ENCODE peak calls at places on chromosomes 7 and 10, in seven cellular contexts. One of them, this sample, is unnamed.

GRCh38 chr7:70630647-70631457 is 501.1 kb upstream of the GALNT17 start:
- DNase-seq in fibroblast of mammary gland: peak; percentile 49
- DNase-seq in HFFc6: no peak
- DNase-seq in neural crest cell: no peak
- DNase-seq in heart left ventricle: peak; percentile 9
- DNase-seq in OCI-LY7: no peak
- DNase-seq in A549: no peak
- DNase-seq in this sample: no peak

GRCh38 chr10:61140765-61141392 is 196.9 kb upstream of the RHOBTB1 start:
- DNase-seq in A549: peak; percentile 19
- DNase-seq in heart left ventricle: peak; percentile 33
- DNase-seq in fibroblast of mammary gland: peak; percentile 78
- DNase-seq in OCI-LY7: peak; percentile 41
- DNase-seq in neural crest cell: no peak
- DNase-seq in HFFc6: peak; percentile 65
- DNase-seq in this sample: peak; percentile 62

GRCh38 chr7:20596653-20597052 is 18.8 kb upstream of the ABCB5 start:
- DNase-seq in OCI-LY7: no peak
- DNase-seq in HFFc6: peak; percentile 57
- DNase-seq in fibroblast of mammary gland: peak; percentile 91
- DNase-seq in A549: no peak
- DNase-seq in heart left ventricle: no peak
- DNase-seq in neural crest cell: no peak
- DNase-seq in this sample: peak; percentile 56

GRCh38 chr10:75444781-75445386 is 13.5 kb downstream of the LRMDA start:
- DNase-seq in OCI-LY7: no peak
- DNase-seq in neural crest cell: no peak
- DNase-seq in HFFc6: no peak
- DNase-seq in heart left ventricle: no peak
- DNase-seq in A549: no peak
- DNase-seq in fibroblast of mammary gland: no peak
- DNase-seq in this sample: peak; percentile 2

GRCh38 chr10:79422178-79422892 is 23.1 kb downstream of the ZCCHC24 start:
- DNase-seq in fibroblast of mammary gland: peak; percentile 97
- DNase-seq in neural crest cell: no peak
- DNase-seq in heart left ventricle: no peak
- DNase-seq in OCI-LY7: no peak
- DNase-seq in HFFc6: peak; percentile 92
- DNase-seq in A549: no peak
- DNase-seq in this sample: peak; percentile 84

GRCh38 chr10:133236411-133237240 is 1.0 kb upstream of the VENTX start:
- DNase-seq in HFFc6: no peak
- DNase-seq in neural crest cell: no peak
- DNase-seq in fibroblast of mammary gland: no peak
- DNase-seq in heart left ventricle: no peak
- DNase-seq in A549: no peak
- DNase-seq in OCI-LY7: no peak
- DNase-seq in this sample: no peak

GRCh38 chr7:9022456-9022855 is 589.0 kb downstream of the NXPH1 start:
- DNase-seq in fibroblast of mammary gland: no peak
- DNase-seq in neural crest cell: no peak
- DNase-seq in heart left ventricle: no peak
- DNase-seq in OCI-LY7: no peak
- DNase-seq in HFFc6: no peak
- DNase-seq in A549: no peak
- DNase-seq in this sample: no peak

GRCh38 chr10:130550952-130551674 is 414.9 kb downstream of the GLRX3 start:
- DNase-seq in fibroblast of mammary gland: no peak
- DNase-seq in HFFc6: no peak
- DNase-seq in A549: no peak
- DNase-seq in heart left ventricle: no peak
- DNase-seq in OCI-LY7: no peak
- DNase-seq in neural crest cell: no peak
- DNase-seq in this sample: no peak

GRCh38 chr10:25604591-25604990 is 329.4 kb upstream of the MYO3A start:
- DNase-seq in neural crest cell: no peak
- DNase-seq in A549: no peak
- DNase-seq in heart left ventricle: no peak
- DNase-seq in HFFc6: no peak
- DNase-seq in OCI-LY7: no peak
- DNase-seq in fibroblast of mammary gland: no peak
- DNase-seq in this sample: no peak

GRCh38 chr10:79007843-79008319 is 60.9 kb upstream of the ZMIZ1 start:
- DNase-seq in OCI-LY7: no peak
- DNase-seq in A549: no peak
- DNase-seq in HFFc6: no peak
- DNase-seq in fibroblast of mammary gland: peak; percentile 70
- DNase-seq in neural crest cell: no peak
- DNase-seq in heart left ventricle: no peak
- DNase-seq in this sample: no peak

GRCh38 chr10:133608855-133609254 is 17.7 kb downstream of the FRG2B start:
- DNase-seq in fibroblast of mammary gland: peak; percentile 23
- DNase-seq in HFFc6: peak; percentile 20
- DNase-seq in heart left ventricle: no peak
- DNase-seq in A549: peak; percentile 35
- DNase-seq in OCI-LY7: peak; percentile 53
- DNase-seq in neural crest cell: no peak
- DNase-seq in this sample: no peak

GRCh38 chr7:41701068-41701467 is 1.8 kb downstream of the INHBA start:
- DNase-seq in neural crest cell: no peak
- DNase-seq in heart left ventricle: no peak
- DNase-seq in fibroblast of mammary gland: no peak
- DNase-seq in HFFc6: no peak
- DNase-seq in A549: no peak
- DNase-seq in OCI-LY7: no peak
- DNase-seq in this sample: no peak

GRCh38 chr7:24831240-24831639 is 74.0 kb upstream of the GSDME start:
- DNase-seq in heart left ventricle: no peak
- DNase-seq in HFFc6: peak; percentile 64
- DNase-seq in A549: no peak
- DNase-seq in neural crest cell: no peak
- DNase-seq in fibroblast of mammary gland: peak; percentile 81
- DNase-seq in OCI-LY7: no peak
- DNase-seq in this sample: no peak

GRCh38 chr10:76270464-76270863 is 839.0 kb downstream of the LRMDA start:
- DNase-seq in neural crest cell: no peak
- DNase-seq in heart left ventricle: no peak
- DNase-seq in fibroblast of mammary gland: no peak
- DNase-seq in OCI-LY7: no peak
- DNase-seq in A549: no peak
- DNase-seq in HFFc6: no peak
- DNase-seq in this sample: no peak

GRCh38 chr7:155230169-155230593 is 67.5 kb upstream of the INSIG1 start:
- DNase-seq in heart left ventricle: no peak
- DNase-seq in A549: peak; percentile 96
- DNase-seq in neural crest cell: no peak
- DNase-seq in fibroblast of mammary gland: peak; percentile 99
- DNase-seq in HFFc6: peak; percentile 94
- DNase-seq in OCI-LY7: no peak
- DNase-seq in this sample: peak; percentile 97

GRCh38 chr7:140610204-140611165 is 30.1 kb downstream of the DENND2A start:
- DNase-seq in neural crest cell: no peak
- DNase-seq in OCI-LY7: no peak
- DNase-seq in HFFc6: no peak
- DNase-seq in fibroblast of mammary gland: no peak
- DNase-seq in A549: no peak
- DNase-seq in heart left ventricle: peak; percentile 34
- DNase-seq in this sample: no peak

DNA sequence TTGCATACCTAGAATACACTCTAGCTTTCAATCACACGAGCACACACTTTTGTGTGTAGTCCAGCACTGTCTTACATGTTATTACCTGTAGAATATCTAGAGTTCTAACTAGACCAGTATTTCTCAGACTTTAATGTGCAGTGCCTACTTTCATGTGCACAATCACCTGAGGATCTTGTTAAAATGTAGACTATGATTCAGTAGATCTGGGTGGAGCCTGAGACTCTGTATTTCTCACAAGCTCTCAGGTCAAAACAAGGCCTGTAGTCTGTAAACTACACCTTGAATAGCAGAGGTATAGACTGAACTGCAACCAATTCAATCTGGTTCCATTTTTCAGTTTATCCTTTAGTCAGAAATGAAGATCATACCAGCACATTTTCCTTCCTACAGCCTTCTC is 11.1 kb downstream of the IFIT2 start:
- DNase-seq in OCI-LY7: no peak
- DNase-seq in fibroblast of mammary gland: no peak
- DNase-seq in neural crest cell: no peak
- DNase-seq in A549: no peak
- DNase-seq in heart left ventricle: no peak
- DNase-seq in HFFc6: no peak
- DNase-seq in this sample: no peak
- TF ChIP-seq CTCF in OCI-LY7: no peak
- TF ChIP-seq CTCF in fibroblast of mammary gland: no peak
- TF ChIP-seq CTCF in neural crest cell: no peak
- TF ChIP-seq CTCF in A549: no peak
- TF ChIP-seq CTCF in heart left ventricle: no peak
- TF ChIP-seq CTCF in HFFc6: no peak
- TF ChIP-seq CTCF in this sample: no peak

GRCh38 chr7:101059620-101059942 is 25.7 kb upstream of the TRIM56 start:
- DNase-seq in A549: no peak
- DNase-seq in neural crest cell: no peak
- DNase-seq in OCI-LY7: no peak
- DNase-seq in heart left ventricle: no peak
- DNase-seq in HFFc6: no peak
- DNase-seq in fibroblast of mammary gland: no peak
- DNase-seq in this sample: no peak
- TF ChIP-seq CTCF in A549: no peak
- TF ChIP-seq CTCF in neural crest cell: peak; percentile 3
- TF ChIP-seq CTCF in OCI-LY7: peak; percentile 52
- TF ChIP-seq CTCF in heart left ventricle: no peak
- TF ChIP-seq CTCF in HFFc6: peak; percentile 69
- TF ChIP-seq CTCF in fibroblast of mammary gland: no peak
- TF ChIP-seq CTCF in this sample: no peak

GRCh38 chr7:110870926-110871325 is 220.0 kb upstream of the LRRN3 start:
- DNase-seq in heart left ventricle: no peak
- DNase-seq in A549: no peak
- DNase-seq in neural crest cell: no peak
- DNase-seq in OCI-LY7: no peak
- DNase-seq in fibroblast of mammary gland: no peak
- DNase-seq in HFFc6: no peak
- DNase-seq in this sample: no peak
- TF ChIP-seq CTCF in heart left ventricle: no peak
- TF ChIP-seq CTCF in A549: no peak
- TF ChIP-seq CTCF in neural crest cell: no peak
- TF ChIP-seq CTCF in OCI-LY7: no peak
- TF ChIP-seq CTCF in fibroblast of mammary gland: no peak
- TF ChIP-seq CTCF in HFFc6: peak; percentile 17
- TF ChIP-seq CTCF in this sample: no peak

GRCh38 chr10:69443354-69443753 is 7.9 kb upstream of the TSPAN15 start:
- DNase-seq in OCI-LY7: no peak
- DNase-seq in heart left ventricle: no peak
- DNase-seq in neural crest cell: no peak
- DNase-seq in A549: no peak
- DNase-seq in HFFc6: no peak
- DNase-seq in fibroblast of mammary gland: no peak
- DNase-seq in this sample: no peak

GRCh38 chr10:69446650-69447151 is 4.6 kb upstream of the TSPAN15 start:
- DNase-seq in OCI-LY7: no peak
- DNase-seq in A549: peak; percentile 72
- DNase-seq in HFFc6: peak; percentile 91
- DNase-seq in fibroblast of mammary gland: peak; percentile 80
- DNase-seq in neural crest cell: no peak
- DNase-seq in heart left ventricle: no peak
- DNase-seq in this sample: peak; percentile 88

GRCh38 chr10:69446229-69446628 is 5.0 kb upstream of the TSPAN15 start:
- DNase-seq in neural crest cell: no peak
- DNase-seq in fibroblast of mammary gland: no peak
- DNase-seq in OCI-LY7: no peak
- DNase-seq in HFFc6: no peak
- DNase-seq in heart left ventricle: no peak
- DNase-seq in A549: no peak
- DNase-seq in this sample: no peak

GRCh38 chr10:69449841-69450240 is 1.4 kb upstream of the TSPAN15 start:
- DNase-seq in heart left ventricle: peak; percentile 69
- DNase-seq in fibroblast of mammary gland: peak; percentile 66
- DNase-seq in A549: peak; percentile 69
- DNase-seq in OCI-LY7: peak; percentile 66
- DNase-seq in neural crest cell: peak; percentile 59
- DNase-seq in HFFc6: peak; percentile 53
- DNase-seq in this sample: peak; percentile 43

GRCh38 chr10:69445094-69445493 is 6.2 kb upstream of the TSPAN15 start:
- DNase-seq in A549: no peak
- DNase-seq in OCI-LY7: no peak
- DNase-seq in HFFc6: no peak
- DNase-seq in fibroblast of mammary gland: peak; percentile 66
- DNase-seq in heart left ventricle: no peak
- DNase-seq in neural crest cell: no peak
- DNase-seq in this sample: no peak
- TF ChIP-seq CTCF in A549: no peak
- TF ChIP-seq CTCF in OCI-LY7: no peak
- TF ChIP-seq CTCF in HFFc6: no peak
- TF ChIP-seq CTCF in fibroblast of mammary gland: no peak
- TF ChIP-seq CTCF in heart left ventricle: no peak
- TF ChIP-seq CTCF in neural crest cell: no peak
- TF ChIP-seq CTCF in this sample: no peak

DNA sequence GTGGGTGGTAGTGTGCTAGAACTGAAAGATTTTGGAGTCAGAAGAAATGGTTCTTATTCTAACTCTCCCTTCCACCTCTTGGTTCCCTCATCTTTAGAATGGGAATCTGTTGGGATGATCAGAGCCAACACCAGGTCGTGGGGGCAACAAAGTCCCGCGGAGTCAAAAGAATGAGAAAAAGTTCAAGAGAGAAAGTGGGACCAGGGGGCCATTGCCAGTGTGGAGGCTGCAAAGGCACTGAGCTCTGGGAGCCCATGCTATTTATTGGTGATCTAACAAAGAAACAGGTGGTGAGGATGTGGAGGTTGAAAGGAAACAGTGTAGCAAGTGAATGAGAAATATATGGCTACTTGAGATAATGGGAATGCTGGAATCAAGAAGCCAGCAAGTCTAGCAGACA is 29.4 kb downstream of the AGAP4 start:
- DNase-seq in A549: no peak
- DNase-seq in heart left ventricle: no peak
- DNase-seq in fibroblast of mammary gland: no peak
- DNase-seq in OCI-LY7: no peak
- DNase-seq in HFFc6: no peak
- DNase-seq in neural crest cell: no peak
- DNase-seq in this sample: no peak
- TF ChIP-seq CTCF in A549: no peak
- TF ChIP-seq CTCF in heart left ventricle: no peak
- TF ChIP-seq CTCF in fibroblast of mammary gland: no peak
- TF ChIP-seq CTCF in OCI-LY7: no peak
- TF ChIP-seq CTCF in HFFc6: no peak
- TF ChIP-seq CTCF in neural crest cell: no peak
- TF ChIP-seq CTCF in this sample: no peak

This sample was measured in brain microvascular endothelial cell.